ENCODE peak calls at places on chromosome 13, in seven cellular contexts. One of them, this sample, is unnamed. For H3K4me1, the result is how much of the 10 kb centered on the place peaks cover.

GRCh38 chr13:113122571-113123225 is at the start of gene F10:
- DNase-seq in ovary: peak
- DNase-seq in tibial nerve: peak
- DNase-seq in SK-N-SH: peak
- DNase-seq in stomach: peak
- DNase-seq in K562: peak
- DNase-seq in A549: no peak
- DNase-seq in this sample: peak

GRCh38 chr13:111216166-111216960 is 101.3 kb downstream of the ARHGEF7 start:
- DNase-seq in ovary: peak
- DNase-seq in SK-N-SH: peak
- DNase-seq in A549: peak
- DNase-seq in stomach: peak
- DNase-seq in tibial nerve: peak
- DNase-seq in K562: peak
- DNase-seq in this sample: peak

GRCh38 chr13:106063591-106064308 is 471.7 kb downstream of the EFNB2 start:
- DNase-seq in A549: no peak
- DNase-seq in tibial nerve: no peak
- DNase-seq in stomach: no peak
- DNase-seq in K562: no peak
- DNase-seq in SK-N-SH: no peak
- DNase-seq in ovary: no peak
- DNase-seq in this sample: no peak

GRCh38 chr13:100240109-100240779 is 151.4 kb downstream of the PCCA start:
- DNase-seq in ovary: no peak
- DNase-seq in SK-N-SH: no peak
- DNase-seq in stomach: no peak
- DNase-seq in K562: no peak
- DNase-seq in tibial nerve: no peak
- DNase-seq in A549: no peak
- DNase-seq in this sample: no peak

GRCh38 chr13:56622840-56623239 is 517.9 kb upstream of the PRR20A start:
- DNase-seq in A549: no peak
- DNase-seq in ovary: no peak
- DNase-seq in SK-N-SH: no peak
- DNase-seq in stomach: no peak
- DNase-seq in tibial nerve: no peak
- DNase-seq in K562: no peak
- DNase-seq in this sample: no peak

GRCh38 chr13:22402682-22403081 is 731.8 kb downstream of the FGF9 start:
- DNase-seq in A549: no peak
- DNase-seq in K562: no peak
- DNase-seq in ovary: no peak
- DNase-seq in stomach: no peak
- DNase-seq in tibial nerve: no peak
- DNase-seq in SK-N-SH: no peak
- DNase-seq in this sample: no peak

GRCh38 chr13:59086147-59086546 is 1077.6 kb downstream of the DIAPH3 start:
- DNase-seq in SK-N-SH: no peak
- DNase-seq in K562: no peak
- DNase-seq in A549: no peak
- DNase-seq in stomach: no peak
- DNase-seq in tibial nerve: no peak
- DNase-seq in ovary: no peak
- DNase-seq in this sample: no peak

GRCh38 chr13:38180100-38180499 is 169.6 kb upstream of the UFM1 start:
- DNase-seq in ovary: no peak
- DNase-seq in tibial nerve: no peak
- DNase-seq in A549: no peak
- DNase-seq in K562: no peak
- DNase-seq in stomach: no peak
- DNase-seq in SK-N-SH: no peak
- DNase-seq in this sample: no peak

GRCh38 chr13:25300861-25301346 is 521 bp upstream of the NUP58 start:
- DNase-seq in SK-N-SH: peak
- DNase-seq in K562: no peak
- DNase-seq in ovary: peak
- DNase-seq in stomach: no peak
- DNase-seq in A549: no peak
- DNase-seq in tibial nerve: no peak
- DNase-seq in this sample: peak

GRCh38 chr13:46347277-46347676 is 39.8 kb downstream of the RUBCNL start:
- DNase-seq in stomach: no peak
- DNase-seq in tibial nerve: no peak
- DNase-seq in SK-N-SH: no peak
- DNase-seq in K562: no peak
- DNase-seq in A549: no peak
- DNase-seq in ovary: no peak
- DNase-seq in this sample: no peak

GRCh38 chr13:85261757-85262346 is 537.4 kb downstream of the SLITRK6 start:
- DNase-seq in ovary: no peak
- DNase-seq in tibial nerve: no peak
- DNase-seq in stomach: no peak
- DNase-seq in K562: no peak
- DNase-seq in SK-N-SH: no peak
- DNase-seq in A549: no peak
- DNase-seq in this sample: no peak

GRCh38 chr13:108322206-108322824 is 52.8 kb downstream of the TNFSF13B start:
- DNase-seq in A549: peak
- DNase-seq in K562: peak
- DNase-seq in ovary: no peak
- DNase-seq in SK-N-SH: peak
- DNase-seq in stomach: no peak
- DNase-seq in tibial nerve: no peak
- DNase-seq in this sample: no peak

GRCh38 chr13:110593430-110594130 is 21.8 kb upstream of the NAXD start:
- DNase-seq in K562: peak
- DNase-seq in ovary: no peak
- DNase-seq in A549: peak
- DNase-seq in stomach: no peak
- DNase-seq in tibial nerve: peak
- DNase-seq in SK-N-SH: peak
- DNase-seq in this sample: no peak

GRCh38 chr13:113734099-113734825 is 24.8 kb upstream of the TMEM255B start:
- DNase-seq in K562: no peak
- DNase-seq in tibial nerve: no peak
- DNase-seq in SK-N-SH: no peak
- DNase-seq in stomach: no peak
- DNase-seq in A549: no peak
- DNase-seq in ovary: no peak
- DNase-seq in this sample: no peak

GRCh38 chr13:51435002-51435578 is 17.7 kb downstream of the INTS6 start:
- DNase-seq in ovary: no peak
- DNase-seq in A549: peak
- DNase-seq in K562: no peak
- DNase-seq in tibial nerve: no peak
- DNase-seq in stomach: no peak
- DNase-seq in SK-N-SH: peak
- DNase-seq in this sample: no peak

GRCh38 chr13:33512880-33513554 is 227.5 kb upstream of the STARD13 start:
- DNase-seq in ovary: no peak
- DNase-seq in SK-N-SH: no peak
- DNase-seq in K562: no peak
- DNase-seq in stomach: no peak
- DNase-seq in A549: no peak
- DNase-seq in tibial nerve: no peak
- DNase-seq in this sample: no peak

GRCh38 chr13:110308377-110309158 is 1.5 kb downstream of the COL4A2 start:
- DNase-seq in tibial nerve: peak
- DNase-seq in SK-N-SH: peak
- DNase-seq in K562: no peak
- DNase-seq in stomach: no peak
- DNase-seq in ovary: peak
- DNase-seq in A549: no peak
- DNase-seq in this sample: no peak

GRCh38 chr13:100490692-100491091 is 97.9 kb downstream of the GGACT start:
- DNase-seq in K562: no peak
- DNase-seq in tibial nerve: no peak
- DNase-seq in SK-N-SH: no peak
- DNase-seq in A549: no peak
- DNase-seq in ovary: no peak
- DNase-seq in stomach: no peak
- DNase-seq in this sample: peak

GRCh38 chr13:93118081-93118615 is 108.5 kb upstream of the GPC6 start:
- DNase-seq in A549: no peak
- DNase-seq in tibial nerve: no peak
- DNase-seq in ovary: no peak
- DNase-seq in K562: no peak
- DNase-seq in stomach: no peak
- DNase-seq in SK-N-SH: no peak
- DNase-seq in this sample: no peak

GRCh38 chr13:25037057-25037813 is 58.7 kb upstream of the PABPC3 start:
- DNase-seq in A549: no peak
- DNase-seq in stomach: peak
- DNase-seq in tibial nerve: peak
- DNase-seq in K562: peak
- DNase-seq in SK-N-SH: peak
- DNase-seq in ovary: no peak
- DNase-seq in this sample: no peak

GRCh38 chr13:43026262-43026661 is 2.9 kb downstream of the DNAJC15 start:
- DNase-seq in A549: no peak
- DNase-seq in SK-N-SH: no peak
- DNase-seq in ovary: no peak
- DNase-seq in tibial nerve: no peak
- DNase-seq in K562: no peak
- DNase-seq in stomach: no peak
- DNase-seq in this sample: no peak
- H3K4me1 ChIP-seq in A549: under half
- H3K4me1 ChIP-seq in SK-N-SH: under half
- H3K4me1 ChIP-seq in ovary: under half
- H3K4me1 ChIP-seq in tibial nerve: under half
- H3K4me1 ChIP-seq in K562: under half
- H3K4me1 ChIP-seq in stomach: under half
- H3K4me1 ChIP-seq in this sample: under half

DNA sequence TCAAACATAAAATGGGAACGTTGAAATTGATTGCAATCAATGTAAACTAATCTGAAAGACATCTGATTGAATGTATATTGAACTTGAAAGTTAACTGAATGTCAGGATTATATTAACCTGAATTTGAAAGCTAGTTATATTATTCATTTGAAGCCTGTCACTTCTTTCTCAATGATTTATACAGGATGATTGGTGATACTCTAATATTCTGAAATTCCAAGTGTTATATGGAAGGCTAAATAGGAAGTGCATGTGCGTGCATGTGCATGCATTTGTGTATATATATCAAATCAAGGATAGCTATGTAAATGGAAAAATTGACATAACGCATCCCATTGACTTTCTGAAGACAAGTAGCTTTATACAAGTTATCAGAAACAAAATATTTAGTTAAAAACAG is 143.3 kb downstream of the LMO7 start:
- DNase-seq in K562: no peak
- DNase-seq in SK-N-SH: no peak
- DNase-seq in ovary: no peak
- DNase-seq in A549: no peak
- DNase-seq in stomach: no peak
- DNase-seq in tibial nerve: no peak
- DNase-seq in this sample: no peak
- TF ChIP-seq EP300 in K562: no peak
- TF ChIP-seq EP300 in SK-N-SH: no peak
- TF ChIP-seq EP300 in ovary: no peak
- TF ChIP-seq EP300 in A549: no peak
- TF ChIP-seq EP300 in stomach: no peak
- TF ChIP-seq EP300 in tibial nerve: no peak
- TF ChIP-seq EP300 in this sample: no peak

DNA sequence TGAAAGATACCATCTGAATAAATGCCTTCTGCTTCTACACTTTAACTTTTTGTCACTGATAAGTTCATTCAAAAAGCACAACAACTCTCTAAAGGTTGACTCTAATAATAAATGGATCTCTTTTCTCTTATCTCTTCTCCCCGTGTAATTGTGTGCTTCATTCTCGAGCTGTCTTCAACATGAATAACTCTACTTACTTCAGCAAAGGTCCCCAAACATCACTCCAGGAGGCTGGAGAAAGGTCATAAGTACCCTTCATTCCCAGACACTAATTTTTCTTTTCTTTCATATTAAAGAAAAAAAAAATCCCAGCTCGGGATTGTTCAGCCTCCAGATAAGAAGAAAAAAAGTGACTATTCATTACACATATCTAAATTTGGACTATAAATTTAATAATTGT is 222.2 kb downstream of the FOXO1 start:
- DNase-seq in tibial nerve: no peak
- DNase-seq in ovary: no peak
- DNase-seq in A549: no peak
- DNase-seq in SK-N-SH: no peak
- DNase-seq in stomach: no peak
- DNase-seq in K562: no peak
- DNase-seq in this sample: no peak
- H3K4me1 ChIP-seq in tibial nerve: under half
- H3K4me1 ChIP-seq in ovary: under half
- H3K4me1 ChIP-seq in A549: under half
- H3K4me1 ChIP-seq in SK-N-SH: under half
- H3K4me1 ChIP-seq in stomach: under half
- H3K4me1 ChIP-seq in K562: under half
- H3K4me1 ChIP-seq in this sample: under half

DNA sequence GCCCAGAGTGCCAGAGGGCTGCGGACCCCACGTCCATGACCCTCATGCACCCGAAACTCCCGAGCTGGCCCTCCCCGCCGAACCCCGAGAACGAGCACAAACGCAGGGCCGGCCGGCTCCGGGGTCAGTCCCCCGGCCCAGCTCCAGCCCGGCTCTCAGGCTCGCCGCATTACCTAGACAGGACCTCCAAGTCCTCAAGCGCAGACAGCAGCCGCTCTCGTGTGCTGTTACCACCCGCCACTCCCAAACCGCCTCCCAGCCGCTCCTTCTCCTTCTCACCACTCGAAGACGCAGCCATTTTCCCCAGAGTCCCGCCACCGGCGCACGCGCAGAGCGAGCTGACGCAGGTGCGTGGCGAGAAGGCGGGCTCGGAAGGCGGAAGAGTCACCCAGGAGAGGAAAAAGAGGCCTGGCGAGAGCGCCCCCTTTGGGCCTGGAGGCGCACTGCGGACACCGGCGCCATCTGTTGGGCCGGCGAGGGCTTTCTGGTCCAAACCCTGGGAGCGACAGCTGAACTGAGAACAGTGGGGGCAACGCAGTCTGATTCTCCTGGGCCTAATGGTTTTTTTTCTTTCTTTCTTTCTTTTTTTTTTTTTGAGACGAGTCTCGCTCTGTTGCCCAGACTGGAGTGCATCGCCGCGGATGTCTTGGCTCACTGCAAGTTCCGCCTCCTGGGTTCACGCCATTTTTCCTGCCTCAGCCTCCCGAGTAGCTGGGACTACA is at the start of gene MED4:
- DNase-seq in tibial nerve: peak
- DNase-seq in SK-N-SH: peak
- DNase-seq in A549: peak
- DNase-seq in K562: peak
- DNase-seq in stomach: peak
- DNase-seq in ovary: peak
- DNase-seq in this sample: peak
- TF ChIP-seq EP300 in tibial nerve: peak
- TF ChIP-seq EP300 in SK-N-SH: no peak
- TF ChIP-seq EP300 in A549: no peak
- TF ChIP-seq EP300 in K562: no peak
- TF ChIP-seq EP300 in stomach: no peak
- TF ChIP-seq EP300 in ovary: no peak
- TF ChIP-seq EP300 in this sample: no peak

GRCh38 chr13:21051675-21052074 is 9.7 kb downstream of the LATS2 start:
- DNase-seq in K562: no peak
- DNase-seq in A549: no peak
- DNase-seq in SK-N-SH: no peak
- DNase-seq in tibial nerve: no peak
- DNase-seq in ovary: no peak
- DNase-seq in stomach: no peak
- DNase-seq in this sample: no peak
- H3K4me1 ChIP-seq in K562: under half
- H3K4me1 ChIP-seq in A549: under half
- H3K4me1 ChIP-seq in SK-N-SH: under half
- H3K4me1 ChIP-seq in tibial nerve: under half
- H3K4me1 ChIP-seq in ovary: under half
- H3K4me1 ChIP-seq in stomach: half or more
- H3K4me1 ChIP-seq in this sample: under half